ENCODE peak calls at places on chromosomes 16 and 17, in seven cellular contexts. E, K, X, P, Z, A and Q are unnamed samples.

GRCh38 chr16:31009894-31010293 is 544 bp downstream of the STX1B start:
- DNase-seq in K (no peak), Z (no peak), X (no peak), E (no peak), A (no peak), P (no peak), Q (no peak)

GRCh38 chr16:25905810-25906209 is 214.1 kb downstream of the HS3ST4 start:
- DNase-seq in E (no peak), P (no peak), X (no peak), Z (no peak), K (no peak), A (no peak), Q (no peak)

GRCh38 chr17:82933006-82933310 is 93.1 kb upstream of the ZNF750 start:
- DNase-seq in P (no peak), X (no peak), Z (no peak), K (peak), E (no peak), A (peak), Q (peak)

GRCh38 chr16:73713817-73714495 is 582.7 kb upstream of the PSMD7 start:
- DNase-seq in X (no peak), P (peak), A (peak), K (peak), E (peak), Z (peak), Q (no peak)

GRCh38 chr16:12463961-12464360 is 339.7 kb downstream of the CPPED1 start:
- DNase-seq in P (no peak), A (no peak), K (no peak), Z (no peak), E (no peak), X (no peak), Q (no peak)

GRCh38 chr16:2692251-2692947 is 10.1 kb downstream of the KCTD5 start:
- DNase-seq in P (no peak), K (peak), A (no peak), X (no peak), E (no peak), Z (peak), Q (no peak)

GRCh38 chr17:48624544-48625501 is 1.3 kb downstream of the HOXB9 start:
- DNase-seq in Z (no peak), P (no peak), X (no peak), K (no peak), E (peak), A (no peak), Q (no peak)

GRCh38 chr16:84841787-84842300 is 22.1 kb downstream of the CRISPLD2 start:
- DNase-seq in K (no peak), P (peak), A (no peak), E (no peak), Z (no peak), X (no peak), Q (no peak)

GRCh38 chr17:81890447-81891302 is 711 bp downstream of the ALYREF start:
- DNase-seq in Z (no peak), P (no peak), X (no peak), K (no peak), E (no peak), A (peak), Q (no peak)

GRCh38 chr17:82061047-82061925 is 4.3 kb downstream of the DUS1L start:
- DNase-seq in A (no peak), X (no peak), Z (no peak), E (no peak), K (peak), P (no peak), Q (no peak)

GRCh38 chr17:2336215-2337151 is at the start of gene TSR1:
- DNase-seq in K (peak), P (peak), Z (peak), E (peak), X (peak), A (peak), Q (peak)

GRCh38 chr16:3054965-3055733 is 8.8 kb downstream of the MMP25 start:
- DNase-seq in P (no peak), A (no peak), E (no peak), K (no peak), X (no peak), Z (no peak), Q (no peak)

GRCh38 chr17:30113213-30113612 is 3.4 kb upstream of the NSRP1 start:
- DNase-seq in E (peak), Z (no peak), P (peak), X (no peak), K (no peak), A (no peak), Q (no peak)

GRCh38 chr17:75818326-75818885 is 25.8 kb downstream of the UNC13D start:
- DNase-seq in K (no peak), X (no peak), Z (no peak), A (no peak), E (no peak), P (no peak), Q (no peak)

GRCh38 chr16:29710227-29711219 is 31.5 kb downstream of the QPRT start:
- DNase-seq in P (peak), A (peak), E (peak), K (no peak), Z (peak), X (peak), Q (no peak)

GRCh38 chr17:14594690-14595089 is 293.8 kb downstream of the HS3ST3B1 start:
- DNase-seq in P (peak), Z (no peak), A (no peak), X (no peak), K (no peak), E (no peak), Q (no peak)

GRCh38 chr17:9232591-9233270 is 211.4 kb downstream of the NTN1 start:
- DNase-seq in A (no peak), X (no peak), K (peak), Z (no peak), E (peak), P (no peak), Q (no peak)

GRCh38 chr16:2592786-2593185 is 55.0 kb downstream of the PDPK1 start:
- DNase-seq in A (no peak), P (no peak), E (no peak), K (no peak), X (no peak), Z (no peak), Q (no peak)

GRCh38 chr17:31581491-31581890 is 190.0 kb downstream of the RAB11FIP4 start:
- DNase-seq in Z (peak), A (no peak), E (no peak), K (peak), P (no peak), X (no peak), Q (no peak)

GRCh38 chr16:58882292-58882691 is 148.2 kb upstream of the GOT2 start:
- DNase-seq in Z (no peak), P (no peak), K (no peak), X (no peak), A (no peak), E (no peak), Q (no peak)

GRCh38 chr17:57009737-57010445 is 32.0 kb downstream of the SCPEP1 start:
- DNase-seq in X (no peak), P (peak), A (peak), Z (peak), K (peak), E (peak), Q (no peak)

GRCh38 chr16:4852221-4852872 is 5.1 kb downstream of the UBN1 start:
- DNase-seq in X (no peak), P (peak), A (no peak), Z (peak), K (no peak), E (no peak), Q (no peak)

GRCh38 chr16:56048425-56049100 is 142.7 kb upstream of the GNAO1 start:
- DNase-seq in E (no peak), Z (no peak), K (no peak), X (no peak), P (no peak), A (no peak), Q (no peak)

GRCh38 chr17:64784353-64784798 is 122.3 kb upstream of the SMURF2 start:
- DNase-seq in E (no peak), X (no peak), P (no peak), K (no peak), Z (no peak), A (no peak), Q (no peak)

GRCh38 chr17:1997587-1998425 is 27.3 kb downstream of the RTN4RL1 start:
- DNase-seq in P (no peak), A (no peak), Z (no peak), X (no peak), K (peak), E (no peak), Q (no peak)

GRCh38 chr17:44925731-44926697 is 10.7 kb upstream of the GFAP start:
- DNase-seq in X (no peak), K (no peak), E (no peak), A (peak), Z (no peak), P (no peak), Q (no peak)

GRCh38 chr17:10631048-10631700 is 25.9 kb downstream of the MYH3 start:
- DNase-seq in Z (peak), A (peak), X (no peak), E (peak), P (peak), K (no peak), Q (no peak)

GRCh38 chr17:20133552-20133951 is 124.4 kb downstream of the SPECC1 start:
- DNase-seq in E (no peak), X (no peak), Z (no peak), A (no peak), P (no peak), K (no peak), Q (no peak)

GRCh38 chr17:80474933-80475915 is 1.2 kb downstream of the NPTX1 start:
- DNase-seq in X (no peak), A (no peak), E (peak), K (no peak), Z (no peak), P (peak), Q (no peak)

GRCh38 chr17:82984751-82985435 is 94.5 kb upstream of the METRNL start:
- DNase-seq in X (no peak), K (no peak), E (no peak), P (no peak), A (no peak), Z (no peak), Q (no peak)

GRCh38 chr16:84718-85452 is 6.9 kb downstream of the MPG start:
- DNase-seq in X (peak), Z (peak), E (no peak), A (peak), K (peak), P (peak), Q (no peak)
- TF ChIP-seq CTCF in X (no peak), Z (no peak), E (no peak), A (no peak), K (no peak), P (no peak), Q (no peak)

GRCh38 chr17:40561871-40562611 is 3.2 kb downstream of the CCR7 start:
- DNase-seq in E (no peak), K (no peak), Z (no peak), P (no peak), X (no peak), A (no peak), Q (peak)
- TF ChIP-seq CTCF in E (peak), K (peak), Z (peak), P (peak), X (peak), A (no peak), Q (peak)

GRCh38 chr16:74718140-74718539 is 17.5 kb upstream of the MLKL start:
- DNase-seq in E (no peak), Z (no peak), P (no peak), X (no peak), K (no peak), A (no peak), Q (no peak)

GRCh38 chr16:74717367-74717766 is 16.7 kb upstream of the MLKL start:
- DNase-seq in P (no peak), E (no peak), K (no peak), A (no peak), Z (no peak), X (no peak), Q (no peak)

GRCh38 chr16:74720579-74720978 is 19.9 kb upstream of the MLKL start:
- DNase-seq in X (no peak), A (no peak), P (no peak), Z (no peak), E (no peak), K (no peak), Q (no peak)

GRCh38 chr16:74716355-74716754 is 15.7 kb upstream of the MLKL start:
- DNase-seq in K (no peak), Z (no peak), P (no peak), E (no peak), X (no peak), A (no peak), Q (no peak)

GRCh38 chr16:74718741-74719610 is 18.3 kb upstream of the MLKL start:
- DNase-seq in E (no peak), P (no peak), K (no peak), Z (no peak), A (no peak), X (no peak), Q (no peak)
- TF ChIP-seq CTCF in E (no peak), P (no peak), K (no peak), Z (no peak), A (no peak), X (no peak), Q (no peak)

GRCh38 chr17:7889166-7889584 is 586 bp downstream of the CHD3 start:
- DNase-seq in Z (peak), P (peak), K (peak), E (peak), X (peak), A (peak), Q (peak)
- TF ChIP-seq CTCF in Z (peak), P (peak), K (peak), E (peak), X (peak), A (peak), Q (no peak)

GRCh38 chr16:81321537-81321936 is 6.8 kb downstream of the GAN start:
- DNase-seq in K (no peak), P (no peak), X (no peak), A (no peak), E (no peak), Z (no peak), Q (no peak)
- TF ChIP-seq CTCF in K (no peak), P (no peak), X (no peak), A (no peak), E (no peak), Z (no peak), Q (no peak)

GRCh38 chr16:89448656-89449055 is 41.7 kb downstream of the ANKRD11 start:
- DNase-seq in A (no peak), K (no peak), E (no peak), Z (no peak), X (no peak), P (no peak), Q (no peak)

GRCh38 chr16:89450537-89450936 is 39.8 kb downstream of the ANKRD11 start:
- DNase-seq in E (no peak), P (no peak), X (no peak), Z (no peak), A (no peak), K (no peak), Q (no peak)

GRCh38 chr16:89446975-89447293 is 43.4 kb downstream of the ANKRD11 start:
- DNase-seq in X (no peak), P (no peak), Z (no peak), E (no peak), A (no peak), K (no peak), Q (no peak)

GRCh38 chr16:89452241-89452640 is 38.1 kb downstream of the ANKRD11 start:
- DNase-seq in A (no peak), Z (no peak), P (no peak), X (no peak), K (no peak), E (no peak), Q (no peak)

GRCh38 chr16:89449726-89450335 is 40.5 kb downstream of the ANKRD11 start:
- DNase-seq in E (no peak), X (no peak), P (peak), Z (peak), K (no peak), A (no peak), Q (no peak)
- TF ChIP-seq CTCF in E (no peak), X (no peak), P (no peak), Z (no peak), K (no peak), A (no peak), Q (no peak)

DNA sequence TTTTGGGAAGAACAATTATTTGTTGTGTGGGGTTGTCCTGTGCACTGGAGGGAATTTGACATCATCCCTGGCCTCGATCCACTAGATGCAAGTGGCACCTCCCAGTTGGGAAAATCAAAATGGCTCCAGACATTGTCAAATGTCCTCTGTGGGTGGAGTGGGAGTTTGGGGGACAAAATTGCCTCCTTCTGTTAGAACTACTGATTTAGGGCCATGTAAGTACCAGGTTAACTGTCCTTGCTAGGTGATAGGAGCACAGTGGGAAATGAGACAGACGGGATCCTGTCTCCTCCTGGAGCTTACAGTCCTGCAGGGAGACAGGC is 56.8 kb downstream of the ARHGAP23 start:
- DNase-seq in Z (no peak), P (no peak), A (no peak), K (no peak), E (no peak), X (no peak), Q (no peak)
- TF ChIP-seq CTCF in Z (no peak), P (no peak), A (no peak), K (no peak), E (no peak), X (no peak), Q (peak)

GRCh38 chr16:66696669-66697630 is at the start of gene CMTM4:
- DNase-seq in E (peak), K (peak), Z (peak), X (peak), A (peak), P (peak), Q (peak)
- TF ChIP-seq CTCF in E (peak), K (peak), Z (peak), X (peak), A (peak), P (peak), Q (no peak)

GRCh38 chr17:60151355-60151754 is 1.6 kb downstream of the CA4 start:
- DNase-seq in K (no peak), A (no peak), Z (no peak), P (peak), E (no peak), X (no peak), Q (no peak)
- TF ChIP-seq CTCF in K (no peak), A (no peak), Z (no peak), P (no peak), E (no peak), X (no peak), Q (no peak)

GRCh38 chr17:77916771-77917481 is 41.6 kb upstream of the TNRC6C start:
- DNase-seq in X (no peak), E (no peak), Z (no peak), K (no peak), A (no peak), P (no peak), Q (no peak)

GRCh38 chr17:77916284-77916683 is 42.2 kb upstream of the TNRC6C start:
- DNase-seq in Z (no peak), A (no peak), P (no peak), K (no peak), E (no peak), X (no peak), Q (no peak)

GRCh38 chr17:77915594-77916021 is 42.9 kb upstream of the TNRC6C start:
- DNase-seq in Z (no peak), X (no peak), P (no peak), E (no peak), K (no peak), A (peak), Q (no peak)

GRCh38 chr17:77919276-77919675 is 39.2 kb upstream of the TNRC6C start:
- DNase-seq in X (no peak), A (no peak), P (no peak), K (no peak), Z (no peak), E (no peak), Q (no peak)

GRCh38 chr17:77914440-77915254 is 43.9 kb upstream of the TNRC6C start:
- DNase-seq in K (no peak), X (no peak), A (no peak), P (no peak), Z (no peak), E (peak), Q (peak)
- TF ChIP-seq CTCF in K (no peak), X (no peak), A (no peak), P (no peak), Z (no peak), E (peak), Q (no peak)